ENCODE peak calls at places on chromosome 9, in seven cellular contexts. W is Peyer's patch, Y is NB4, S is lower leg skin, D is HCT116, B is body of pancreas, H is breast epithelium. Q is an unnamed sample.

GRCh38 chr9:134290603-134291451 is 35.4 kb upstream of the RXRA start:
- DNase-seq in H (no peak), S (no peak), Y (no peak), W (no peak), B (no peak), D (no peak), Q (no peak)

GRCh38 chr9:18437315-18438200 is 36.4 kb upstream of the ADAMTSL1 start:
- DNase-seq in Y (no peak), W (no peak), B (peak), D (no peak), S (no peak), H (no peak), Q (no peak)

GRCh38 chr9:125600194-125600593 is 106.8 kb downstream of the MAPKAP1 start:
- DNase-seq in W (peak), D (no peak), H (no peak), B (peak), Y (no peak), S (no peak), Q (peak)

GRCh38 chr9:32968101-32969011 is 33.1 kb downstream of the APTX start:
- DNase-seq in D (peak), Y (peak), S (peak), H (peak), W (peak), B (peak), Q (peak)

GRCh38 chr9:36328798-36329411 is 70.7 kb upstream of the GNE start:
- DNase-seq in H (no peak), B (peak), W (peak), S (peak), Y (peak), D (peak), Q (peak)

GRCh38 chr9:21970800-21971620 is 23.2 kb downstream of the CDKN2A start:
- DNase-seq in S (no peak), D (no peak), Y (no peak), H (no peak), B (no peak), W (no peak), Q (peak)

GRCh38 chr9:72788966-72789365 is 163.9 kb downstream of the ALDH1A1 start:
- DNase-seq in W (no peak), D (no peak), H (no peak), S (no peak), Y (no peak), B (no peak), Q (no peak)

GRCh38 chr9:114214686-114215397 is 59.5 kb downstream of the COL27A1 start:
- DNase-seq in Y (no peak), D (no peak), S (no peak), B (no peak), W (no peak), H (no peak), Q (no peak)

GRCh38 chr9:94916956-94917355 is 190.5 kb downstream of the AOPEP start:
- DNase-seq in D (no peak), S (no peak), B (no peak), W (no peak), Y (no peak), H (no peak), Q (no peak)
- TF ChIP-seq POLR2A in D (no peak), S (no peak), B (no peak), W (no peak), Y (no peak), H (no peak), Q (no peak)

DNA sequence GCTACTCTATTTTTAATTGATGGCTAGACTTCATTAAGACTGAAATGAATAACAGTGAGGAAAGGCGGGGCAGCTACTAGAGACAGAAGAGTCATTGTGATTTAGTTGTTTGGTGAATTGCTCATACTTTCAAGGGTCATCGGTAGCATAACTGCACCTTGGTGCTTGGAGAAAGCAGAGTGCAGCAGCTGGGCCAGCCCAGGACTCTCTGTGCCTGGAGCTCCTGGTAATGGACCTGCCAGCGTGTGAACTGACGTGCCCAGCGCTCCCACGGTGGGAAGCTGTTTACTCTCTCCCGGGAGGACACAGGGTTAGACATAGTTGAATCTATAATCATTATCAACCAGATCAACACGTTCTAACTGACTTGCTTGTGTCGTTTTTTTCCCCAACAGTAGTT is 42.9 kb downstream of the LURAP1L start:
- DNase-seq in S (no peak), W (peak), Y (no peak), D (peak), H (peak), B (peak), Q (no peak)
- TF ChIP-seq POLR2A in S (no peak), W (peak), Y (no peak), D (no peak), H (no peak), B (no peak), Q (no peak)

GRCh38 chr9:91905237-91905650 is 44.8 kb downstream of the ROR2 start:
- DNase-seq in S (no peak), Y (no peak), H (no peak), D (no peak), W (no peak), B (no peak), Q (peak)
- TF ChIP-seq POLR2A in S (no peak), Y (no peak), H (no peak), D (no peak), W (no peak), B (no peak), Q (no peak)

DNA sequence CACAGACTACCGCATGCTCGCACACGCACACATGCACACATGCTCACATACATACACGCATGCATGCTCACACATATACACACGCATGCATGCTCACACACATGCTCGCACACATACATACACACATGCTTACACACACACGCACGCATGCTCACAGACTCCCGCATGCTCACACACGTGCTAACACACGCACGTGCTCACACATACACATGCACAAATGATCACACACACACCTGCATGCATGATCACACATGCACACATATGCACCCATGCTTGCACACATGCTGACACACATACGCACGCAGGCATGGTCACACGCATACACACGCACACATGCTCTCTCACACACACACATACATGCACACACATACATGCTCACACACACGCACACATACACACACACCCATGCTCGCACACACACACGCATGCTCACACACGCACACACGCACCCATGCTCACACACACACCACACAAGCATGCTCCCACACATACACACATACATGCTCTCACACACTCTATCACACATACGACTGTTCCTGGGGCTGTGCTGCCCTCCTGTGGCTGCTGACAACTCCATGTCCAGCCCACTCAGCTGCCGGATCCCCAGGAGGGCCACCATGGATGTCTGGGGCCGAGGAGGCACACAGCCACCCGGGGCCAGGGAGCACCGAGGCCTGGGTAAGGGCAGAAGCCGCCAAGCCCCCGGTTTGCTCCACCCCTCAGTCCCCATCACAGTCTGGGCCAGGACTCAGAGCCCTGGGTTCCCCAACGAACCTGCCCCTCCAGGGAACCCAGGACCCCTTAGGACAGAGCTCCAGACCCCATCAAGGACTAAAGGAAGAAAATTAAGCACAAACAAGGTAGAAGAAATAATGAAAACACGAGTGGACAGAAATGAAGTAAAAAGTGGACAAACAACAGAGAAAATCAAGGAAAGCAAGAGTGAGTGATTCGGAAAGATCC is 31.4 kb upstream of the EGFL7 start:
- DNase-seq in H (peak), D (peak), B (peak), Y (peak), W (peak), S (no peak), Q (peak)
- TF ChIP-seq POLR2A in H (no peak), D (no peak), B (no peak), Y (no peak), W (no peak), S (no peak), Q (no peak)

GRCh38 chr9:128886211-128886826 is 4.4 kb downstream of the LRRC8A start:
- DNase-seq in Y (no peak), D (no peak), W (no peak), H (no peak), S (no peak), B (no peak), Q (peak)
- TF ChIP-seq POLR2A in Y (no peak), D (no peak), W (no peak), H (no peak), S (no peak), B (no peak), Q (no peak)

GRCh38 chr9:136840140-136840876 is 2.0 kb upstream of the AJM1 start:
- DNase-seq in W (no peak), D (no peak), B (no peak), Y (no peak), S (no peak), H (no peak), Q (no peak)
- TF ChIP-seq POLR2A in W (no peak), D (no peak), B (no peak), Y (no peak), S (no peak), H (no peak), Q (no peak)

DNA sequence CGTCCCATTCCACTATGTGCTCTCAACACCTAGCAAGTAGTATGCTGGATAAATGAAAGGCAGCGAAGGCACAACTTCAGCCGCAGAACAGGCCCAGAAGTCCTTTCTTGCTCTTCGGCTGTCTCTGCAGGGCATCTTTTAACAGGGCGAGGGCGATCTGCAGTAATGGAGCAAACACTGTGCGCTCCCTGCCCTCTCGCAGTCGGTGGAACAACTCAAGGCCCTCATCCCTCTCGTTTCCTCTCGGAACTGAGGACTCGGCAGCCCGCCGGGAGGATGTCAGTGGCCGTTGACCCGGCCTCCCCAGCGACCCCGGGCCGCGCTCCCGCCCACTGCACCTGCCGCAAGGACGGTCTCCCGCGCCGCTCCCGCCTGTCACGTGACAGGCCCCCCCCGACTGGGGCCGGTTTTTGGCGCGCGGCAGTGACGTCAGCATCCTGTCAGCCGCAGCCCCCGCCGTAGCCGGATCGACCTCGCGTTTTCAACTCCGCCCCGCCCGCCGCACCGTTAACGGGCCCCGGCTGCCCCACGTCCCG is 1.1 kb downstream of the ZNF367 start:
- DNase-seq in W (peak), D (peak), B (peak), H (peak), Y (peak), S (peak), Q (peak)
- TF ChIP-seq POLR2A in W (peak), D (no peak), B (peak), H (no peak), Y (peak), S (no peak), Q (peak)

DNA sequence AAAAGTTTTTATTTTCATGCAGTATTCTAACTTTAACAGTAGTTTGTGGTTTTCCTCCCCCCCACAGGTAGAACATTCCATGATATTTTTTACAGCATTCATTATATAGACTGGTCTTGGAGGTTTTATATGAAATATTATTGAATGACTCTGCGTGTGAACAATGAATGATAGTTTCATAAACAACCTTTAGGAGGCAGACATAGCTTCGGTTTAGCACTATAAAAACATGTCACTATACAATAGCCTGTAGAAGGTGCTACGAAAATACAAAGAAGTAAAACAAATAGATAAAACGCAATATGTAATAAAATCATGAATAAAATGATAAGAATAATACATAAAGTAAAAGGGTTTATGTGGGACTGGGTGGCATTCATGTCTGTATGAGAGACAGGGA is 8.5 kb downstream of the KLF4 start:
- DNase-seq in D (no peak), Y (peak), H (no peak), S (no peak), W (no peak), B (no peak), Q (no peak)
- TF ChIP-seq POLR2A in D (no peak), Y (no peak), H (no peak), S (no peak), W (no peak), B (no peak), Q (no peak)